ENCODE peak calls at places on chromosomes 4 and X, in seven cellular contexts. One of them, this sample, is unnamed.

GRCh38 chrX:107825698-107826285 is at the start of gene MID2:
- DNase-seq in type B pancreatic cell: no peak
- DNase-seq in fibroblast of pulmonary artery: peak
- DNase-seq in progenitor cell of endocrine pancreas: peak
- DNase-seq in NB4: no peak
- DNase-seq in tibial artery: peak
- DNase-seq in GM06990: no peak
- DNase-seq in this sample: peak

GRCh38 chrX:56766554-56767412 is 37.7 kb downstream of the NBDY start:
- DNase-seq in progenitor cell of endocrine pancreas: no peak
- DNase-seq in tibial artery: no peak
- DNase-seq in NB4: no peak
- DNase-seq in GM06990: peak
- DNase-seq in type B pancreatic cell: peak
- DNase-seq in fibroblast of pulmonary artery: peak
- DNase-seq in this sample: no peak

GRCh38 chr4:26191353-26191752 is 129.5 kb upstream of the RBPJ start:
- DNase-seq in tibial artery: no peak
- DNase-seq in type B pancreatic cell: no peak
- DNase-seq in GM06990: no peak
- DNase-seq in progenitor cell of endocrine pancreas: no peak
- DNase-seq in NB4: no peak
- DNase-seq in fibroblast of pulmonary artery: no peak
- DNase-seq in this sample: no peak

GRCh38 chr4:1003271-1004070 is 8.0 kb upstream of the FGFRL1 start:
- DNase-seq in fibroblast of pulmonary artery: no peak
- DNase-seq in GM06990: no peak
- DNase-seq in NB4: no peak
- DNase-seq in progenitor cell of endocrine pancreas: no peak
- DNase-seq in type B pancreatic cell: no peak
- DNase-seq in tibial artery: no peak
- DNase-seq in this sample: no peak

GRCh38 chr4:8537041-8537461 is 43.1 kb upstream of the GPR78 start:
- DNase-seq in GM06990: peak
- DNase-seq in type B pancreatic cell: no peak
- DNase-seq in NB4: peak
- DNase-seq in fibroblast of pulmonary artery: peak
- DNase-seq in tibial artery: peak
- DNase-seq in progenitor cell of endocrine pancreas: no peak
- DNase-seq in this sample: peak

GRCh38 chrX:39667746-39668507 is 429.8 kb downstream of the BCOR start:
- DNase-seq in progenitor cell of endocrine pancreas: no peak
- DNase-seq in GM06990: no peak
- DNase-seq in NB4: no peak
- DNase-seq in tibial artery: no peak
- DNase-seq in fibroblast of pulmonary artery: no peak
- DNase-seq in type B pancreatic cell: no peak
- DNase-seq in this sample: no peak

GRCh38 chr4:97653701-97654100 is 489.6 kb downstream of the STPG2 start:
- DNase-seq in tibial artery: no peak
- DNase-seq in NB4: no peak
- DNase-seq in fibroblast of pulmonary artery: peak
- DNase-seq in GM06990: no peak
- DNase-seq in progenitor cell of endocrine pancreas: no peak
- DNase-seq in type B pancreatic cell: no peak
- DNase-seq in this sample: no peak

GRCh38 chr4:81723927-81724587 is 252.3 kb upstream of the RASGEF1B start:
- DNase-seq in NB4: no peak
- DNase-seq in progenitor cell of endocrine pancreas: no peak
- DNase-seq in tibial artery: peak
- DNase-seq in GM06990: no peak
- DNase-seq in type B pancreatic cell: no peak
- DNase-seq in fibroblast of pulmonary artery: peak
- DNase-seq in this sample: no peak

GRCh38 chrX:115344885-115345653 is 55.6 kb downstream of the LUZP4 start:
- DNase-seq in type B pancreatic cell: peak
- DNase-seq in GM06990: no peak
- DNase-seq in tibial artery: peak
- DNase-seq in fibroblast of pulmonary artery: peak
- DNase-seq in progenitor cell of endocrine pancreas: no peak
- DNase-seq in NB4: no peak
- DNase-seq in this sample: peak

GRCh38 chrX:153969904-153970397 is 1.7 kb downstream of the HCFC1 start:
- DNase-seq in GM06990: no peak
- DNase-seq in fibroblast of pulmonary artery: peak
- DNase-seq in progenitor cell of endocrine pancreas: no peak
- DNase-seq in type B pancreatic cell: no peak
- DNase-seq in NB4: no peak
- DNase-seq in tibial artery: no peak
- DNase-seq in this sample: no peak

GRCh38 chrX:12814434-12814833 is 23.2 kb downstream of the PRPS2 start:
- DNase-seq in NB4: peak
- DNase-seq in tibial artery: peak
- DNase-seq in fibroblast of pulmonary artery: peak
- DNase-seq in GM06990: peak
- DNase-seq in type B pancreatic cell: no peak
- DNase-seq in progenitor cell of endocrine pancreas: no peak
- DNase-seq in this sample: no peak

GRCh38 chrX:22577181-22577580 is 304.5 kb downstream of the CBLL2 start:
- DNase-seq in NB4: no peak
- DNase-seq in type B pancreatic cell: no peak
- DNase-seq in fibroblast of pulmonary artery: peak
- DNase-seq in progenitor cell of endocrine pancreas: no peak
- DNase-seq in tibial artery: no peak
- DNase-seq in GM06990: no peak
- DNase-seq in this sample: no peak

GRCh38 chrX:45400380-45400779 is 199.7 kb upstream of the DIPK2B start:
- DNase-seq in tibial artery: no peak
- DNase-seq in progenitor cell of endocrine pancreas: no peak
- DNase-seq in type B pancreatic cell: no peak
- DNase-seq in NB4: no peak
- DNase-seq in fibroblast of pulmonary artery: peak
- DNase-seq in GM06990: no peak
- DNase-seq in this sample: no peak

GRCh38 chr4:153963216-153963615 is 174.3 kb upstream of the SFRP2 start:
- DNase-seq in NB4: no peak
- DNase-seq in GM06990: no peak
- DNase-seq in fibroblast of pulmonary artery: no peak
- DNase-seq in type B pancreatic cell: no peak
- DNase-seq in progenitor cell of endocrine pancreas: no peak
- DNase-seq in tibial artery: no peak
- DNase-seq in this sample: no peak

DNA sequence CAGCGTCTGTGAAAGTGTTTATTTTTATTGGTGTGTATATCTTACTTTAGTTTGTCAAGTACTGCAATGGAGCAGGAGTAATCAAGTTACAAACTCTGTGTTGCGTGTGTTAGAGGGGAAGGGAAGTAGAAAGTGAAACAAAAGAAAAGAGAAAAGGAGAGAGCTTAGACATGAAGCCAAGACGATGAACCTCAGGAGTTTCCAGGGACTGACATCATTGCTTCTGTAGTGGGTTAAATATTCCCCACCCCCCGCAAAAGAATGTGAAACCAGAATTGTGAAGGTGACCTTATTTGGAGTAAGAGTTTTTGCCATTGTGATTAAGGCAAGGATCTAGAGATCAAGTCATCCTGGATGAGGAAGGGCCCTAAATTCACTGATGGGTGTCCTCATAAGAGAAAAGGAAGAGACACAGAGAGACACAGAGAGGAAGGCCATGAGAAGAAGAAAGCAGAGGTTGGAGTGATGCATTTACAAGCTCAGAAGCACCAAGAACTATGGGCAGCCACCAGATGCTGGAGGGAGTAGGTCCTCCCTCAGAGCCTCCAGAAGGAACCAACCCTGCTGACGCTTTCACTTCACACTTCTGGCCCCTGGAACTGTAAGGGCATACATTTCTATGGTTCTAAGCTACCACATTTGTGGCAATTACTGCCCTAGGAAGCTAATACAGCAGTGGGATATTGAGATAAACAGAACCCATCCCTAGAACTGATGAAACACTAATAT is 173.6 kb upstream of the SFRP2 start:
- DNase-seq in fibroblast of pulmonary artery: no peak
- DNase-seq in NB4: no peak
- DNase-seq in tibial artery: no peak
- DNase-seq in type B pancreatic cell: no peak
- DNase-seq in GM06990: no peak
- DNase-seq in progenitor cell of endocrine pancreas: no peak
- DNase-seq in this sample: no peak
- TF ChIP-seq CTCF in fibroblast of pulmonary artery: no peak
- TF ChIP-seq CTCF in NB4: no peak
- TF ChIP-seq CTCF in tibial artery: no peak
- TF ChIP-seq CTCF in type B pancreatic cell: no peak
- TF ChIP-seq CTCF in GM06990: no peak
- TF ChIP-seq CTCF in progenitor cell of endocrine pancreas: no peak
- TF ChIP-seq CTCF in this sample: no peak

DNA sequence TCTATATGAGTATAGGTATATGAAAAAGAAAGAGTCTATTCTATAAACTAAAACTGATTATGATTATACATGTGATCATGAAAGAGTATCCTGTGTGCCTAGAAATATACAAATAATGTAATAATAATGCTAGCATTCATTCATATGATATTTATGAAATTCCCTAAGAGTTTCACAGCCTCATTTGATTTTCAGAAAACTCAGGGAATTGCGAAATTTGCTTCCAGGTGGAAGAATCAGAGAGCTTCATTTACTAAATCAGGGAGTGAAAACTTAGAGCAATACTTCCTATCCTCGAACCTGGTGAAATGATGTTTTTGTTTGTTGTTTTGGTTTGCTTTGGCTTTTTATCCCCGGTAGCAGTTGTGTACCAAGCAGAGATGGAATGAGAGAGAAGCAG is 1105.7 kb upstream of the SLIT2 start:
- DNase-seq in GM06990: no peak
- DNase-seq in NB4: no peak
- DNase-seq in tibial artery: no peak
- DNase-seq in progenitor cell of endocrine pancreas: no peak
- DNase-seq in type B pancreatic cell: no peak
- DNase-seq in fibroblast of pulmonary artery: no peak
- DNase-seq in this sample: no peak
- TF ChIP-seq CTCF in GM06990: no peak
- TF ChIP-seq CTCF in NB4: no peak
- TF ChIP-seq CTCF in tibial artery: no peak
- TF ChIP-seq CTCF in progenitor cell of endocrine pancreas: no peak
- TF ChIP-seq CTCF in type B pancreatic cell: no peak
- TF ChIP-seq CTCF in fibroblast of pulmonary artery: no peak
- TF ChIP-seq CTCF in this sample: no peak

GRCh38 chr4:151644625-151645024 is 116.2 kb downstream of the GATB start:
- DNase-seq in NB4: peak
- DNase-seq in tibial artery: no peak
- DNase-seq in GM06990: no peak
- DNase-seq in type B pancreatic cell: no peak
- DNase-seq in progenitor cell of endocrine pancreas: peak
- DNase-seq in fibroblast of pulmonary artery: no peak
- DNase-seq in this sample: no peak
- TF ChIP-seq CTCF in NB4: peak
- TF ChIP-seq CTCF in tibial artery: no peak
- TF ChIP-seq CTCF in GM06990: peak
- TF ChIP-seq CTCF in type B pancreatic cell: peak
- TF ChIP-seq CTCF in progenitor cell of endocrine pancreas: peak
- TF ChIP-seq CTCF in fibroblast of pulmonary artery: peak
- TF ChIP-seq CTCF in this sample: peak

GRCh38 chr4:101035522-101035921 is 311.8 kb downstream of the PPP3CA start:
- DNase-seq in tibial artery: no peak
- DNase-seq in progenitor cell of endocrine pancreas: no peak
- DNase-seq in GM06990: no peak
- DNase-seq in fibroblast of pulmonary artery: no peak
- DNase-seq in type B pancreatic cell: no peak
- DNase-seq in NB4: no peak
- DNase-seq in this sample: no peak

GRCh38 chr4:101037938-101038413 is 309.4 kb downstream of the PPP3CA start:
- DNase-seq in progenitor cell of endocrine pancreas: no peak
- DNase-seq in GM06990: no peak
- DNase-seq in NB4: no peak
- DNase-seq in type B pancreatic cell: no peak
- DNase-seq in tibial artery: no peak
- DNase-seq in fibroblast of pulmonary artery: no peak
- DNase-seq in this sample: no peak

GRCh38 chr4:101031971-101032370 is 315.4 kb downstream of the PPP3CA start:
- DNase-seq in type B pancreatic cell: no peak
- DNase-seq in NB4: no peak
- DNase-seq in progenitor cell of endocrine pancreas: no peak
- DNase-seq in GM06990: no peak
- DNase-seq in tibial artery: no peak
- DNase-seq in fibroblast of pulmonary artery: no peak
- DNase-seq in this sample: no peak

GRCh38 chr4:101037249-101037648 is 310.1 kb downstream of the PPP3CA start:
- DNase-seq in progenitor cell of endocrine pancreas: no peak
- DNase-seq in NB4: no peak
- DNase-seq in tibial artery: no peak
- DNase-seq in fibroblast of pulmonary artery: peak
- DNase-seq in type B pancreatic cell: no peak
- DNase-seq in GM06990: no peak
- DNase-seq in this sample: no peak

DNA sequence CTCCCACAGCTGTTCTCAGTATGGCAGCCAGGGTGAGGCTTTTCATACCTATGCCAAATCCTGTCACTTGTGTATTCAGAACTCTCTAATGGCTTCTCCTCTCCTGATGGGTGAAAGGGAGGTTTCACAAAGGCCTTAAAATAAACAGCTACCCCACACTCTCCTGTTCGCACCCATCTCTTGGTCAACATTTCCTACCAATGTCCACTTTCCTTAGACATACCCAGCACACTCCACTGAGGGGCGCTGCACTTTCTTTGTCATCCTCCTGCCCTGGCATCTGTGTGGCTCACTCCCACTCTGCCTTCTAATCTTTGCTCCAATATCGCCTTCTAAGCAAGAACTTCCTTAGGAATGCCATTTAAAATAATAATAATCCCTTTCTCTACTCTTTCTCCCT is 313.3 kb downstream of the PPP3CA start:
- DNase-seq in fibroblast of pulmonary artery: no peak
- DNase-seq in type B pancreatic cell: no peak
- DNase-seq in NB4: peak
- DNase-seq in progenitor cell of endocrine pancreas: no peak
- DNase-seq in GM06990: no peak
- DNase-seq in tibial artery: no peak
- DNase-seq in this sample: no peak
- TF ChIP-seq CTCF in fibroblast of pulmonary artery: no peak
- TF ChIP-seq CTCF in type B pancreatic cell: peak
- TF ChIP-seq CTCF in NB4: peak
- TF ChIP-seq CTCF in progenitor cell of endocrine pancreas: no peak
- TF ChIP-seq CTCF in GM06990: peak
- TF ChIP-seq CTCF in tibial artery: no peak
- TF ChIP-seq CTCF in this sample: no peak

GRCh38 chr4:44927361-44928061 is 201.2 kb upstream of the GNPDA2 start:
- DNase-seq in GM06990: no peak
- DNase-seq in NB4: peak
- DNase-seq in fibroblast of pulmonary artery: peak
- DNase-seq in progenitor cell of endocrine pancreas: no peak
- DNase-seq in tibial artery: no peak
- DNase-seq in type B pancreatic cell: no peak
- DNase-seq in this sample: no peak
- TF ChIP-seq CTCF in GM06990: peak
- TF ChIP-seq CTCF in NB4: peak
- TF ChIP-seq CTCF in fibroblast of pulmonary artery: peak
- TF ChIP-seq CTCF in progenitor cell of endocrine pancreas: peak
- TF ChIP-seq CTCF in tibial artery: peak
- TF ChIP-seq CTCF in type B pancreatic cell: peak
- TF ChIP-seq CTCF in this sample: no peak

This sample was measured in gastrocnemius medialis.